ENCODE peak calls at places on chromosome 9, in six cellular contexts. F is HT1080; K is bronchial epithelial cell; R is transverse colon; W is stimulated activated naive CD8-positive, alpha-beta T cell treated with anti-CD3 and anti-CD28 coated beads, Interleukin-15, Interleukin-2, amounts not matched to agents 100 U/mL and 50 U/mL, for 24 hours; J is SW 1271. O is an unnamed sample.

GRCh38 chr9:32570262-32570661 is 2.7 kb downstream of the NDUFB6 start:
- DNase-seq in F (no peak), K (no peak), R (no peak), W (no peak), J (no peak), O (no peak)

GRCh38 chr9:71552480-71552879 is 215.8 kb downstream of the CEMIP2 start:
- DNase-seq in F (no peak), K (no peak), R (no peak), W (no peak), J (no peak), O (no peak)

GRCh38 chr9:91117959-91118651 is 243.6 kb downstream of the AUH start:
- DNase-seq in F (no peak), K (no peak), R (peak; percentile 86), W (no peak), J (no peak), O (no peak)

GRCh38 chr9:93592389-93593021 is 16.1 kb downstream of the PHF2 start:
- DNase-seq in F (no peak), K (no peak), R (no peak), W (no peak), J (no peak), O (no peak)

GRCh38 chr9:129900263-129901041 is 65.2 kb downstream of the USP20 start:
- DNase-seq in F (no peak), K (no peak), R (no peak), W (no peak), J (no peak), O (no peak)

GRCh38 chr9:26483991-26484390 is 408.6 kb downstream of the CAAP1 start:
- DNase-seq in F (no peak), K (no peak), R (no peak), W (no peak), J (no peak), O (no peak)

GRCh38 chr9:5278486-5278885 is 26.0 kb downstream of the RLN2 start:
- DNase-seq in F (no peak), K (no peak), R (no peak), W (no peak), J (no peak), O (no peak)

GRCh38 chr9:137828527-137829259 is 48.9 kb upstream of the CACNA1B start:
- DNase-seq in F (peak; percentile 24), K (no peak), R (no peak), W (peak; percentile 24), J (no peak), O (no peak)

GRCh38 chr9:137312852-137313325 is 10.8 kb upstream of the NRARP start:
- DNase-seq in F (no peak), K (no peak), R (no peak), W (no peak), J (no peak), O (no peak)

GRCh38 chr9:132753593-132753880 is 83.3 kb downstream of the GTF3C4 start:
- DNase-seq in F (no peak), K (no peak), R (no peak), W (no peak), J (no peak), O (no peak)

GRCh38 chr9:1759009-1759408 is 256.1 kb upstream of the SMARCA2 start:
- DNase-seq in F (peak; percentile 7), K (no peak), R (peak; percentile 33), W (no peak), J (no peak), O (no peak)

GRCh38 chr9:121618504-121618903 is 32.9 kb upstream of the DAB2IP start:
- DNase-seq in F (no peak), K (no peak), R (no peak), W (no peak), J (no peak), O (no peak)

GRCh38 chr9:72882117-72882775 is 70.6 kb downstream of the ALDH1A1 start:
- DNase-seq in F (no peak), K (no peak), R (peak; percentile 32), W (no peak), J (no peak), O (no peak)